ENCODE peak calls at places on chromosomes 1 and 21, in five cellular contexts. S, R, T, L and O are unnamed samples.

GRCh38 chr1:109901508-109902145 is 9.0 kb upstream of the CSF1 start:
- DNase-seq in S (no peak), R (no peak), T (no peak), L (no peak), O (no peak)

GRCh38 chr1:114956570-114956969 is 73.1 kb upstream of the TSHB start:
- DNase-seq in S (no peak), R (peak; percentile 22), T (no peak), L (no peak), O (peak; percentile 11)

GRCh38 chr1:112446411-112446810 is 50.4 kb downstream of the CTTNBP2NL start:
- DNase-seq in S (no peak), R (no peak), T (no peak), L (no peak), O (peak; percentile 63)

GRCh38 chr1:12153181-12153785 is 13.5 kb upstream of the TNFRSF1B start:
- DNase-seq in S (no peak), R (no peak), T (no peak), L (no peak), O (peak; percentile 93)

GRCh38 chr1:81699234-81699633 is 101.5 kb upstream of the ADGRL2 start:
- DNase-seq in S (no peak), R (no peak), T (no peak), L (no peak), O (peak; percentile 65)

GRCh38 chr1:151537112-151537511 is 3.0 kb upstream of the TUFT1 start:
- DNase-seq in S (no peak), R (no peak), T (no peak), L (no peak), O (peak; percentile 96)

GRCh38 chr1:52294580-52294979 is 71.4 kb downstream of the CC2D1B start:
- DNase-seq in S (no peak), R (no peak), T (no peak), L (no peak), O (no peak)

GRCh38 chr1:186531561-186532165 is 70.7 kb upstream of the PDC start:
- DNase-seq in S (no peak), R (no peak), T (no peak), L (no peak), O (peak; percentile 60)

GRCh38 chr1:65948609-65949229 is 156.0 kb downstream of the PDE4B start:
- DNase-seq in S (no peak), R (no peak), T (no peak), L (no peak), O (peak; percentile 39)

GRCh38 chr1:55868026-55868425 is 652.9 kb upstream of the USP24 start:
- DNase-seq in S (no peak), R (no peak), T (no peak), L (no peak), O (peak; percentile 26)

GRCh38 chr1:202017385-202018225 is 7.2 kb downstream of the ELF3 start:
- DNase-seq in S (no peak), R (no peak), T (no peak), L (peak; percentile 27), O (no peak)

GRCh38 chr1:76949503-76949902 is 82.2 kb downstream of the ST6GALNAC5 start:
- DNase-seq in S (no peak), R (no peak), T (no peak), L (no peak), O (no peak)

GRCh38 chr1:197776348-197777082 is 1.2 kb upstream of the DENND1B start:
- DNase-seq in S (peak; percentile 13), R (no peak), T (no peak), L (no peak), O (peak; percentile 61)

GRCh38 chr1:55275151-55275748 is 60.1 kb upstream of the USP24 start:
- DNase-seq in S (no peak), R (no peak), T (peak; percentile 20), L (no peak), O (no peak)

GRCh38 chr21:42352433-42353095 is 1.8 kb upstream of the TFF2 start:
- DNase-seq in S (no peak), R (no peak), T (no peak), L (no peak), O (no peak)

GRCh38 chr1:113850127-113850796 is 21.2 kb downstream of the PTPN22 start:
- DNase-seq in S (no peak), R (no peak), T (no peak), L (no peak), O (no peak)

GRCh38 chr1:81179239-81179638 is 621.5 kb upstream of the ADGRL2 start:
- DNase-seq in S (no peak), R (no peak), T (no peak), L (no peak), O (peak; percentile 97)

GRCh38 chr1:224644553-224645154 is 28.5 kb downstream of the CNIH3 start:
- DNase-seq in S (peak; percentile 24), R (peak; percentile 20), T (no peak), L (peak; percentile 71), O (peak; percentile 56)

GRCh38 chr1:16151200-16151708 is 4.6 kb downstream of the EPHA2 start:
- DNase-seq in S (no peak), R (peak; percentile 6), T (no peak), L (peak; percentile 52), O (peak; percentile 69)

GRCh38 chr1:196535727-196536126 is 72.5 kb downstream of the KCNT2 start:
- DNase-seq in S (no peak), R (no peak), T (no peak), L (no peak), O (peak; percentile 36)

GRCh38 chr21:42421018-42421793 is 17.5 kb downstream of the UBASH3A start:
- DNase-seq in S (no peak), R (no peak), T (no peak), L (no peak), O (no peak)

GRCh38 chr1:204834329-204834728 is 36.3 kb upstream of the NFASC start:
- DNase-seq in S (no peak), R (no peak), T (no peak), L (no peak), O (no peak)

GRCh38 chr1:38151399-38151798 is 104.8 kb upstream of the POU3F1 start:
- DNase-seq in S (no peak), R (peak; percentile 42), T (no peak), L (no peak), O (no peak)

GRCh38 chr1:40264354-40264781 is 6.3 kb downstream of the ZMPSTE24 start:
- DNase-seq in S (no peak), R (no peak), T (no peak), L (no peak), O (peak; percentile 16)

GRCh38 chr1:154176341-154176740 is 15.6 kb downstream of the TPM3 start:
- DNase-seq in S (no peak), R (no peak), T (no peak), L (no peak), O (peak; percentile 83)

GRCh38 chr1:30052178-30052577 is 671.2 kb downstream of the MATN1 start:
- DNase-seq in S (no peak), R (no peak), T (no peak), L (no peak), O (no peak)

GRCh38 chr1:17346046-17346789 is 25.8 kb upstream of the PADI6 start:
- DNase-seq in S (no peak), R (no peak), T (no peak), L (no peak), O (no peak)